ENCODE peak calls at places on chromosomes 1 and 21, in nine cellular contexts. N is HCT116, J is GM23338, X is OCI-LY7, B is hepatocyte, Y is MM.1S, W is neural progenitor cell, Z is PC-3, S is SK-N-SH. G is an unnamed sample.

GRCh38 chr1:174160109-174160473 is 771 bp downstream of the RABGAP1L start:
- DNase-seq in N (no peak), J (peak; percentile 27), X (no peak), B (peak; percentile 73), Y (peak; percentile 32), W (peak; percentile 39), Z (peak; percentile 27), S (peak; percentile 49), G (peak; percentile 81)

GRCh38 chr21:46159841-46160562 is 4.6 kb upstream of the FTCD start:
- DNase-seq in N (no peak), J (no peak), X (no peak), B (peak; percentile 3), Y (no peak), W (no peak), Z (no peak), S (no peak), G (no peak)

GRCh38 chr1:191831572-191831971 is 326.7 kb upstream of the RGS18 start:
- DNase-seq in N (peak; percentile 45), J (peak; percentile 59), X (peak; percentile 17), B (no peak), Y (peak; percentile 44), W (peak; percentile 41), Z (peak; percentile 18), S (no peak), G (no peak)

GRCh38 chr1:53063744-53064515 is 1.9 kb downstream of the PODN start:
- DNase-seq in N (no peak), J (no peak), X (no peak), B (no peak), Y (no peak), W (no peak), Z (no peak), S (peak; percentile 25), G (no peak)

GRCh38 chr1:220927442-220927841 is 48.2 kb downstream of the HLX start:
- DNase-seq in N (no peak), J (no peak), X (no peak), B (peak; percentile 21), Y (no peak), W (no peak), Z (no peak), S (no peak), G (no peak)

GRCh38 chr1:109725510-109725909 is 13.5 kb downstream of the GSTM5 start:
- DNase-seq in N (no peak), J (no peak), X (no peak), B (no peak), Y (no peak), W (no peak), Z (no peak), S (no peak), G (no peak)

GRCh38 chr1:221897312-221897711 is 155.4 kb upstream of the DUSP10 start:
- DNase-seq in N (no peak), J (no peak), X (no peak), B (no peak), Y (no peak), W (no peak), Z (peak; percentile 65), S (peak; percentile 57), G (peak; percentile 35)

GRCh38 chr1:92511541-92511940 is 24.8 kb upstream of the GFI1 start:
- DNase-seq in N (no peak), J (no peak), X (no peak), B (no peak), Y (peak; percentile 84), W (no peak), Z (no peak), S (no peak), G (no peak)

GRCh38 chr1:212605441-212605976 is 3.1 kb upstream of the ATF3 start:
- DNase-seq in N (no peak), J (no peak), X (no peak), B (no peak), Y (no peak), W (peak; percentile 70), Z (no peak), S (no peak), G (peak; percentile 45)

GRCh38 chr1:169321539-169321938 is 46.1 kb downstream of the NME7 start:
- DNase-seq in N (peak; percentile 28), J (no peak), X (no peak), B (no peak), Y (no peak), W (no peak), Z (peak; percentile 85), S (no peak), G (peak; percentile 66)

GRCh38 chr1:46612937-46613660 is 3.5 kb downstream of the MOB3C start:
- DNase-seq in N (no peak), J (peak; percentile 60), X (no peak), B (no peak), Y (no peak), W (peak; percentile 77), Z (no peak), S (no peak), G (no peak)

GRCh38 chr1:233230011-233230410 is 65.5 kb downstream of the PCNX2 start:
- DNase-seq in N (no peak), J (no peak), X (no peak), B (no peak), Y (no peak), W (no peak), Z (no peak), S (no peak), G (peak; percentile 59)

GRCh38 chr1:31505884-31506497 is 70.3 kb upstream of the TINAGL1 start:
- DNase-seq in N (no peak), J (no peak), X (no peak), B (no peak), Y (peak; percentile 95), W (no peak), Z (peak; percentile 44), S (no peak), G (peak; percentile 86)

GRCh38 chr1:67126111-67126746 is 8.5 kb downstream of the C1orf141 start:
- DNase-seq in N (no peak), J (peak; percentile 22), X (no peak), B (no peak), Y (no peak), W (no peak), Z (peak; percentile 12), S (no peak), G (peak; percentile 70)

GRCh38 chr1:156439771-156440183 is 60.8 kb downstream of the MEF2D start:
- DNase-seq in N (no peak), J (peak; percentile 90), X (no peak), B (no peak), Y (no peak), W (peak; percentile 96), Z (no peak), S (no peak), G (no peak)

GRCh38 chr1:170296211-170296610 is 150.5 kb downstream of the NTMT2 start:
- DNase-seq in N (no peak), J (no peak), X (no peak), B (no peak), Y (no peak), W (no peak), Z (no peak), S (no peak), G (no peak)

GRCh38 chr1:28510350-28511223 is 4.7 kb downstream of the RCC1 start:
- DNase-seq in N (no peak), J (peak; percentile 56), X (peak; percentile 49), B (no peak), Y (peak; percentile 49), W (no peak), Z (peak; percentile 66), S (no peak), G (peak; percentile 61)

GRCh38 chr1:42784946-42785693 is at the start of gene TMEM269:
- DNase-seq in N (no peak), J (peak; percentile 56), X (no peak), B (no peak), Y (no peak), W (no peak), Z (no peak), S (peak; percentile 27), G (peak; percentile 44)

GRCh38 chr1:62513013-62513412 is 76.2 kb downstream of the USP1 start:
- DNase-seq in N (no peak), J (no peak), X (no peak), B (no peak), Y (no peak), W (no peak), Z (no peak), S (no peak), G (no peak)

GRCh38 chr1:62516600-62516999 is 79.8 kb downstream of the USP1 start:
- DNase-seq in N (no peak), J (no peak), X (no peak), B (no peak), Y (no peak), W (no peak), Z (no peak), S (no peak), G (no peak)

GRCh38 chr1:62515055-62515454 is 78.2 kb downstream of the USP1 start:
- DNase-seq in N (no peak), J (no peak), X (peak; percentile 1), B (no peak), Y (no peak), W (no peak), Z (no peak), S (no peak), G (peak; percentile 50)
- TF ChIP-seq EZH2phosphoT487 in N (no peak), J (no peak), X (no peak), B (no peak), Y (no peak), W (no peak), Z (no peak), S (no peak), G (no peak)

GRCh38 chr1:50611675-50612074 is 188.4 kb upstream of the DMRTA2 start:
- DNase-seq in N (no peak), J (no peak), X (no peak), B (no peak), Y (no peak), W (no peak), Z (no peak), S (no peak), G (no peak)
- H3K4me2 ChIP-seq in N (no peak overlapping the region), J (no peak overlapping the region), X (no peak overlapping the region), B (no peak overlapping the region), Y (no peak overlapping the region), W (no peak overlapping the region), Z (no peak overlapping the region), S (no peak overlapping the region), G (no peak overlapping the region)

DNA sequence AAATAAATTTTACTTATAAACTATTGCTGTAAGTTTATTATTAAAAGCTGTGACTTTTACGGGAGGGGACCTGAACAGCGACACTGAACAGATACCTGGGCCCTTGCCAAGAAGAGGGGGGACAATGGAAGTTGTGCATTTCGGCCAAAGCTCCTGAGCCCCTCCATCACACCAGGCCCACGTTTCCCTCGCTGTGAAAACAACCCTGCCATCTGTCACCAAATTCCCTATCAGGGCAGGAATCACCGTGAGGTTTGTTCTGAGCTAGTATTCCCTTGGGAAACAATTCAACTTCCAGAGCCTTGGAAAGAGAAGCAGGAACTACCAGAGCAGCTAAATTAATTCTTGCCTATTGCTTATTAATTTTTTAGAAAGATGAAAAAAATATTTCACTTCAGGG is 37.0 kb downstream of the VTCN1 start:
- DNase-seq in N (no peak), J (no peak), X (no peak), B (no peak), Y (no peak), W (no peak), Z (no peak), S (peak; percentile 44), G (no peak)
- TF ChIP-seq EZH2phosphoT487 in N (no peak), J (no peak), X (no peak), B (no peak), Y (no peak), W (no peak), Z (no peak), S (no peak), G (no peak)

DNA sequence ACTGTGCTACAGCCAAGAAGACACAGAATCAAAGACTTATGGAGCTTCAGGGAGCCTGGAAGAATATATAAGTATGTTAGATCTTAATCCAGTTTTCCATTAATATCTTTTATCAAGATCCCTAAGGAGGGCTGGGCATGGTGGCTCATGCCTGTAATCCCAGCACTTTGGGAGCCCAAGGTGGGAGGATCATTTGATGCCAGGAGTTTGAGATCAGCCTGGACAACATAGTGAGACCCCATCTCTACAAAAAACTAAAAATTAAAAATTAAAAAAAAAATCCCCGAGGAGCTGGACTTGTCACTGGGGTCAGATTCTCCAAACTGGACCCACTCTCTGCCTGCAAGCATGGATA is 113.9 kb upstream of the CDC42BPA start:
- DNase-seq in N (no peak), J (no peak), X (no peak), B (no peak), Y (no peak), W (no peak), Z (no peak), S (no peak), G (no peak)
- H3K4me2 ChIP-seq in N (peak overlapping the region; percentile 48), J (no peak overlapping the region), X (no peak overlapping the region), B (peak overlapping the region; percentile 28), Y (no peak overlapping the region), W (no peak overlapping the region), Z (peak overlapping the region; percentile 7), S (no peak overlapping the region), G (peak overlapping the region; percentile 51)

G was measured in GM23248.